ENCODE peak calls at places on chromosomes 5 and 9, in four cellular contexts. Z is naive thymus-derived CD8-positive, alpha-beta T cell; V is neural crest cell; H is foreskin keratinocyte. M is an unnamed sample.

GRCh38 chr9:97386265-97386633 is 25.6 kb upstream of the TDRD7 start:
- DNase-seq in Z (no peak), H (no peak), V (no peak), M (no peak)

GRCh38 chr9:13013976-13014375 is 239.2 kb downstream of the LURAP1L start:
- DNase-seq in V (no peak), H (no peak), Z (no peak), M (peak; percentile 80)

GRCh38 chr5:91266184-91266705 is 116.9 kb downstream of the ARRDC3 start:
- DNase-seq in V (no peak), Z (no peak), H (peak; percentile 46), M (peak; percentile 76)

GRCh38 chr5:107669543-107670027 is 1.2 kb downstream of the EFNA5 start:
- DNase-seq in H (peak; percentile 59), Z (no peak), V (peak; percentile 26), M (peak; percentile 38)

GRCh38 chr5:23169660-23170416 is 316.7 kb upstream of the CDH12 start:
- DNase-seq in V (no peak), H (no peak), Z (no peak), M (no peak)

GRCh38 chr9:103992938-103993595 is 101.0 kb upstream of the SMC2 start:
- DNase-seq in Z (no peak), V (no peak), H (no peak), M (no peak)

GRCh38 chr9:109143881-109144562 is 23.0 kb downstream of the FRRS1L start:
- DNase-seq in H (peak; percentile 39), V (no peak), Z (no peak), M (peak; percentile 14)

GRCh38 chr5:157821822-157822622 is 36.9 kb downstream of the CLINT1 start:
- DNase-seq in H (peak; percentile 9), Z (no peak), V (no peak), M (no peak)

GRCh38 chr5:142800776-142801494 is 30.8 kb downstream of the ARHGAP26 start:
- DNase-seq in Z (peak; percentile 19), H (no peak), V (no peak), M (no peak)

M was measured in astrocyte of the spinal cord.